ENCODE peak calls at places on chromosomes 3 and 15, in four cellular contexts. V is stimulated activated naive CD8-positive, alpha-beta T cell treated with anti-CD3 and anti-CD28 coated beads, Interleukin-15, Interleukin-2, amounts not matched to agents 100 U/mL and 50 U/mL, for 24 hours; P is stimulated activated CD4-positive, alpha-beta T cell treated with anti-CD3 and anti-CD28 coated beads, Interleukin-12 subunit alpha, Interleukin-12 subunit beta, amount 100 ng/mL, for 4 hours; W is Right ventricle myocardium inferior. G is an unnamed sample.

GRCh38 chr3:42501681-42502428 is 588 bp upstream of the VIPR1 start:
- DNase-seq in V (peak), P (peak), W (peak), G (peak)

GRCh38 chr15:40313531-40314398 is 6.0 kb upstream of the PLCB2 start:
- DNase-seq in V (no peak), P (no peak), W (no peak), G (no peak)

GRCh38 chr3:134094491-134094890 is 64.8 kb upstream of the SLCO2A1 start:
- DNase-seq in V (no peak), P (no peak), W (no peak), G (no peak)

GRCh38 chr3:179907784-179908482 is 128.8 kb downstream of the PEX5L start:
- DNase-seq in P (no peak), W (no peak), V (no peak), G (no peak)

GRCh38 chr3:69364354-69364753 is 21.5 kb downstream of the FRMD4B start:
- DNase-seq in W (peak), P (no peak), V (no peak), G (no peak)

GRCh38 chr3:147702499-147702898 is 293.3 kb downstream of the ZIC1 start:
- DNase-seq in W (no peak), V (no peak), P (no peak), G (no peak)

GRCh38 chr15:66598095-66598815 is 32.5 kb upstream of the LCTL start:
- DNase-seq in W (no peak), V (no peak), P (no peak), G (no peak)

GRCh38 chr3:97306226-97306625 is 458.3 kb upstream of the ARL6 start:
- DNase-seq in W (no peak), V (no peak), P (no peak), G (no peak)

GRCh38 chr3:46429250-46429649 is 22.2 kb downstream of the CCRL2 start:
- DNase-seq in W (no peak), P (no peak), V (no peak), G (no peak)

GRCh38 chr3:114144909-114145688 is 33.8 kb downstream of the DRD3 start:
- DNase-seq in P (no peak), V (peak), W (no peak), G (no peak)

GRCh38 chr3:71319771-71320170 is 263.8 kb downstream of the FOXP1 start:
- DNase-seq in P (no peak), W (no peak), V (no peak), G (no peak)

GRCh38 chr3:128316456-128316855 is 150.2 kb downstream of the DNAJB8 start:
- DNase-seq in V (peak), W (no peak), P (peak), G (no peak)

GRCh38 chr3:140203510-140203909 is 268.5 kb downstream of the CLSTN2 start:
- DNase-seq in W (no peak), P (no peak), V (no peak), G (no peak)

GRCh38 chr3:134008630-134009156 is 21.0 kb downstream of the SLCO2A1 start:
- DNase-seq in V (no peak), W (no peak), P (no peak), G (no peak)

GRCh38 chr3:157030712-157031111 is 129.2 kb downstream of the CCNL1 start:
- DNase-seq in W (no peak), P (no peak), V (no peak), G (no peak)

GRCh38 chr3:126118591-126118990 is 34.7 kb upstream of the SLC41A3 start:
- DNase-seq in W (no peak), V (no peak), P (no peak), G (peak)

GRCh38 chr3:99505646-99506269 is 132.6 kb upstream of the COL8A1 start:
- DNase-seq in P (no peak), V (peak), W (peak), G (no peak)

GRCh38 chr3:61890167-61890566 is 328.8 kb downstream of the PTPRG start:
- DNase-seq in V (no peak), P (no peak), W (no peak), G (no peak)

GRCh38 chr15:86877171-86877631 is 797.5 kb downstream of the AGBL1 start:
- DNase-seq in V (no peak), P (no peak), W (no peak), G (no peak)

GRCh38 chr3:149706905-149707304 is 45.4 kb downstream of the COMMD2 start:
- DNase-seq in P (no peak), V (no peak), W (no peak), G (no peak)